ENCODE peak calls at places on chromosome 13, in four cellular contexts. O is NCI-H1694, H is C1 segment of cervical spinal cord, E is anterior cingulate cortex. S is an unnamed sample.

GRCh38 chr13:73158851-73159250 is 100.0 kb downstream of the KLF5 start:
- DNase-seq in O (no peak), H (no peak), E (no peak), S (no peak)

GRCh38 chr13:99636306-99636705 is 135.0 kb downstream of the TM9SF2 start:
- DNase-seq in O (no peak), H (no peak), E (no peak), S (no peak)

GRCh38 chr13:36344886-36345437 is 1.2 kb downstream of the SPART start:
- DNase-seq in O (no peak), H (no peak), E (peak), S (no peak)

GRCh38 chr13:30486230-30487074 is 20.7 kb upstream of the HMGB1 start:
- DNase-seq in O (no peak), H (no peak), E (no peak), S (no peak)

GRCh38 chr13:86757236-86757978 is 913.8 kb upstream of the SLITRK5 start:
- DNase-seq in O (no peak), H (no peak), E (no peak), S (no peak)

GRCh38 chr13:107568181-107568580 is 647.2 kb downstream of the LIG4 start:
- DNase-seq in O (no peak), H (no peak), E (no peak), S (no peak)

GRCh38 chr13:48646791-48647190 is 6.9 kb upstream of the CYSLTR2 start:
- DNase-seq in O (no peak), H (no peak), E (no peak), S (no peak)

GRCh38 chr13:103283451-103283820 is 217.2 kb upstream of the SLC10A2 start:
- DNase-seq in O (no peak), H (no peak), E (no peak), S (no peak)

GRCh38 chr13:113941571-113942191 is 32.2 kb downstream of the C13orf46 start:
- DNase-seq in O (no peak), H (no peak), E (no peak), S (no peak)

GRCh38 chr13:96551540-96551939 is 442.7 kb downstream of the OXGR1 start:
- DNase-seq in O (no peak), H (no peak), E (peak), S (no peak)

GRCh38 chr13:76293346-76293745 is 592.9 kb downstream of the KCTD12 start:
- DNase-seq in O (no peak), H (no peak), E (no peak), S (no peak)

GRCh38 chr13:26474286-26474685 is 83.2 kb upstream of the WASF3 start:
- DNase-seq in O (no peak), H (no peak), E (no peak), S (no peak)

GRCh38 chr13:41008349-41008980 is 10.7 kb downstream of the ELF1 start:
- DNase-seq in O (no peak), H (no peak), E (no peak), S (no peak)

GRCh38 chr13:25771208-25771607 is 280.6 kb downstream of the SHISA2 start:
- DNase-seq in O (no peak), H (no peak), E (no peak), S (no peak)

GRCh38 chr13:29159871-29160270 is 339.7 kb downstream of the MTUS2 start:
- DNase-seq in O (no peak), H (no peak), E (no peak), S (no peak)

GRCh38 chr13:46172531-46172991 is 9.4 kb downstream of the LCP1 start:
- DNase-seq in O (no peak), H (no peak), E (peak), S (no peak)

GRCh38 chr13:75050419-75051066 is 431.4 kb downstream of the TBC1D4 start:
- DNase-seq in O (no peak), H (no peak), E (no peak), S (no peak)

GRCh38 chr13:34030782-34031181 is 212.8 kb downstream of the RFC3 start:
- DNase-seq in O (no peak), H (no peak), E (no peak), S (no peak)

GRCh38 chr13:52862358-52863206 is 14.1 kb upstream of the PCDH8 start:
- DNase-seq in O (peak), H (no peak), E (no peak), S (peak)

GRCh38 chr13:86051134-86052103 is 252.2 kb upstream of the SLITRK6 start:
- DNase-seq in O (no peak), H (no peak), E (no peak), S (peak)

GRCh38 chr13:27171244-27171829 is at the start of gene USP12:
- DNase-seq in O (no peak), H (peak), E (no peak), S (no peak)

GRCh38 chr13:26914624-26915023 is 154.0 kb upstream of the GPR12 start:
- DNase-seq in O (peak), H (no peak), E (no peak), S (no peak)

GRCh38 chr13:41458187-41458938 is 1.0 kb downstream of the RGCC start:
- DNase-seq in O (no peak), H (peak), E (no peak), S (no peak)

GRCh38 chr13:104635879-104636278 is 1569.7 kb upstream of the SLC10A2 start:
- DNase-seq in O (no peak), H (no peak), E (no peak), S (no peak)

GRCh38 chr13:112245959-112246358 is 130.2 kb upstream of the SPACA7 start:
- DNase-seq in O (no peak), H (no peak), E (no peak), S (no peak)

GRCh38 chr13:30504081-30504480 is 38.3 kb upstream of the HMGB1 start:
- DNase-seq in O (no peak), H (no peak), E (no peak), S (no peak)

S was measured in NCI-H446.